ENCODE peak calls at places on chromosomes 16 and 17, in six cellular contexts. One of them, this sample, is unnamed.

GRCh38 chr17:15233022-15233805 is 31.9 kb downstream of the PMP22 start:
- DNase-seq in Caco-2: peak; percentile 34
- DNase-seq in colonic mucosa: no peak
- DNase-seq in GM06990: no peak
- DNase-seq in CD4-positive, alpha-beta T cell: no peak
- DNase-seq in GM10248: no peak
- DNase-seq in this sample: no peak

GRCh38 chr17:33021731-33022408 is 30.2 kb downstream of the SPACA3 start:
- DNase-seq in Caco-2: no peak
- DNase-seq in colonic mucosa: no peak
- DNase-seq in GM06990: no peak
- DNase-seq in CD4-positive, alpha-beta T cell: no peak
- DNase-seq in GM10248: no peak
- DNase-seq in this sample: no peak

GRCh38 chr16:79599837-79600635 is 501 bp downstream of the MAF start:
- DNase-seq in Caco-2: no peak
- DNase-seq in colonic mucosa: peak; percentile 32
- DNase-seq in GM06990: peak; percentile 44
- DNase-seq in CD4-positive, alpha-beta T cell: no peak
- DNase-seq in GM10248: no peak
- DNase-seq in this sample: no peak

GRCh38 chr16:68510775-68511174 is 28.3 kb upstream of the ZFP90 start:
- DNase-seq in Caco-2: no peak
- DNase-seq in colonic mucosa: no peak
- DNase-seq in GM06990: no peak
- DNase-seq in CD4-positive, alpha-beta T cell: no peak
- DNase-seq in GM10248: no peak
- DNase-seq in this sample: no peak

GRCh38 chr17:50466371-50467113 is 2.1 kb downstream of the CHAD start:
- DNase-seq in Caco-2: no peak
- DNase-seq in colonic mucosa: peak; percentile 88
- DNase-seq in GM06990: no peak
- DNase-seq in CD4-positive, alpha-beta T cell: no peak
- DNase-seq in GM10248: no peak
- DNase-seq in this sample: no peak

GRCh38 chr16:2037631-2038358 is 9.8 kb downstream of the NTHL1 start:
- DNase-seq in Caco-2: no peak
- DNase-seq in colonic mucosa: no peak
- DNase-seq in GM06990: no peak
- DNase-seq in CD4-positive, alpha-beta T cell: no peak
- DNase-seq in GM10248: no peak
- DNase-seq in this sample: no peak

GRCh38 chr17:49898547-49899490 is 51.0 kb upstream of the TAC4 start:
- DNase-seq in Caco-2: peak; percentile 92
- DNase-seq in colonic mucosa: no peak
- DNase-seq in GM06990: no peak
- DNase-seq in CD4-positive, alpha-beta T cell: no peak
- DNase-seq in GM10248: no peak
- DNase-seq in this sample: no peak

GRCh38 chr17:75271955-75272847 is 1.2 kb upstream of the MIF4GD start:
- DNase-seq in Caco-2: no peak
- DNase-seq in colonic mucosa: no peak
- DNase-seq in GM06990: peak; percentile 39
- DNase-seq in CD4-positive, alpha-beta T cell: no peak
- DNase-seq in GM10248: no peak
- DNase-seq in this sample: no peak

GRCh38 chr17:76008630-76009425 is 8.2 kb downstream of the CDK3 start:
- DNase-seq in Caco-2: peak; percentile 34
- DNase-seq in colonic mucosa: no peak
- DNase-seq in GM06990: no peak
- DNase-seq in CD4-positive, alpha-beta T cell: no peak
- DNase-seq in GM10248: no peak
- DNase-seq in this sample: no peak

GRCh38 chr17:72462396-72462795 is 341.6 kb downstream of the SOX9 start:
- DNase-seq in Caco-2: no peak
- DNase-seq in colonic mucosa: no peak
- DNase-seq in GM06990: no peak
- DNase-seq in CD4-positive, alpha-beta T cell: no peak
- DNase-seq in GM10248: no peak
- DNase-seq in this sample: no peak

GRCh38 chr16:30794634-30795033 is 7.6 kb upstream of the ZNF629 start:
- DNase-seq in Caco-2: no peak
- DNase-seq in colonic mucosa: no peak
- DNase-seq in GM06990: no peak
- DNase-seq in CD4-positive, alpha-beta T cell: no peak
- DNase-seq in GM10248: no peak
- DNase-seq in this sample: no peak

GRCh38 chr16:53921042-53921441 is 217.1 kb downstream of the FTO start:
- DNase-seq in Caco-2: no peak
- DNase-seq in colonic mucosa: no peak
- DNase-seq in GM06990: no peak
- DNase-seq in CD4-positive, alpha-beta T cell: no peak
- DNase-seq in GM10248: no peak
- DNase-seq in this sample: no peak

GRCh38 chr16:47612711-47613110 is 151.6 kb downstream of the PHKB start:
- DNase-seq in Caco-2: no peak
- DNase-seq in colonic mucosa: no peak
- DNase-seq in GM06990: no peak
- DNase-seq in CD4-positive, alpha-beta T cell: no peak
- DNase-seq in GM10248: no peak
- DNase-seq in this sample: no peak

GRCh38 chr16:4293181-4293716 is 20.4 kb upstream of the TFAP4 start:
- DNase-seq in Caco-2: no peak
- DNase-seq in colonic mucosa: no peak
- DNase-seq in GM06990: no peak
- DNase-seq in CD4-positive, alpha-beta T cell: no peak
- DNase-seq in GM10248: no peak
- DNase-seq in this sample: no peak

GRCh38 chr17:82216301-82217119 is 3.9 kb upstream of the CCDC57 start:
- DNase-seq in Caco-2: no peak
- DNase-seq in colonic mucosa: peak; percentile 85
- DNase-seq in GM06990: peak; percentile 74
- DNase-seq in CD4-positive, alpha-beta T cell: no peak
- DNase-seq in GM10248: peak; percentile 61
- DNase-seq in this sample: no peak

GRCh38 chr17:80816241-80817103 is 175.2 kb upstream of the CHMP6 start:
- DNase-seq in Caco-2: peak; percentile 25
- DNase-seq in colonic mucosa: no peak
- DNase-seq in GM06990: no peak
- DNase-seq in CD4-positive, alpha-beta T cell: no peak
- DNase-seq in GM10248: no peak
- DNase-seq in this sample: no peak

GRCh38 chr17:42598905-42599304 is 10.3 kb downstream of the RETREG3 start:
- DNase-seq in Caco-2: no peak
- DNase-seq in colonic mucosa: no peak
- DNase-seq in GM06990: no peak
- DNase-seq in CD4-positive, alpha-beta T cell: no peak
- DNase-seq in GM10248: no peak
- DNase-seq in this sample: no peak

GRCh38 chr17:67386965-67387551 is 10.0 kb downstream of the PITPNC1 start:
- DNase-seq in Caco-2: peak; percentile 58
- DNase-seq in colonic mucosa: peak; percentile 73
- DNase-seq in GM06990: peak; percentile 56
- DNase-seq in CD4-positive, alpha-beta T cell: peak; percentile 57
- DNase-seq in GM10248: no peak
- DNase-seq in this sample: no peak

DNA sequence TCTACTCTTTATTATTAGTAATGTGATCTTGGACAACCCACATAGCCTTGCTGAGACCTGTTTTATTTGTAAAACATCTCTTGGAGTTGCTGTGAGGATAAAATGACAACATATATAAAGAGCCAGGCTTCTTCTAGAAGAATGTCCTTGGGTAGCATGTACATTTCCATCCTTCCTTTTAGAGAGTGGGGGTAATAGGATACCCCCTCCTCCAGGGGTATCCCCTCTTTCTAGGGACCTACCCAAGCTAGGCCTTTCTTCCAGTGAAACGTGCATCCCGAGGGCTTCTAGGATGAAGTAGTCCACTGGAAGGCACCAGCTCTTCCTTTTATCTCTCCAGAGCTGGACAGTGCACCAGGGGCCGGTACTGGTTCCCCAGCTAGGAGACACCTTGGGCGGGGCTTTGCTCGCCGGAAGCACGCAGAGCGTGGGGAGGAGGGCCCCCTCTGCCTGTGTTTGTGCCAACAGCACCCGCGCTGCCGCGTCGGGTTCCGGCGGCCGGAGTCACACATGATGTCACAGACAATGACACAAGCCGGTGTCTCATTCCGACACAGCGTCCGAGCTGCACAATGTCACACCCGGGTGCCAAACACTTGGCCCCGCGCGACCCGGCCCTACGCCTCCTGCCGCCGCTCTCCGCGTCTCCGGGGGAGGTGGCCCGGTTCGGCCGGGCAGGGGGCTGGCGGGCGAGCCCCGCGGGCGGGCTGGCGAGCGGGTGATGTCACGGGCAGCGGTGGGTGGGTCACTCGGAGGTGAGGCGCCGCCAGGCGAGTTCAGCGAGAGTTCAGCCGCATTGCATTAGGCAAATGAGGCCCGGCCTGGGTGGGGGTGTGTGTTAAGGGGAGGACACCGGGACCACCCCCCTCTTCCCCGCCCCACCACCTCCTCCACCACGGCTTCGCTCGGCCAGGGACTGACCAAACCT is 23.4 kb downstream of the GJD3 start:
- DNase-seq in Caco-2: peak; percentile 92
- DNase-seq in colonic mucosa: peak; percentile 92
- DNase-seq in GM06990: peak; percentile 88
- DNase-seq in CD4-positive, alpha-beta T cell: peak; percentile 82
- DNase-seq in GM10248: peak; percentile 83
- DNase-seq in this sample: peak; percentile 67
- TF ChIP-seq CTCF in Caco-2: peak; percentile 15
- TF ChIP-seq CTCF in colonic mucosa: no peak
- TF ChIP-seq CTCF in GM06990: peak; percentile 33
- TF ChIP-seq CTCF in CD4-positive, alpha-beta T cell: peak; percentile 55
- TF ChIP-seq CTCF in GM10248: no peak
- TF ChIP-seq CTCF in this sample: no peak

DNA sequence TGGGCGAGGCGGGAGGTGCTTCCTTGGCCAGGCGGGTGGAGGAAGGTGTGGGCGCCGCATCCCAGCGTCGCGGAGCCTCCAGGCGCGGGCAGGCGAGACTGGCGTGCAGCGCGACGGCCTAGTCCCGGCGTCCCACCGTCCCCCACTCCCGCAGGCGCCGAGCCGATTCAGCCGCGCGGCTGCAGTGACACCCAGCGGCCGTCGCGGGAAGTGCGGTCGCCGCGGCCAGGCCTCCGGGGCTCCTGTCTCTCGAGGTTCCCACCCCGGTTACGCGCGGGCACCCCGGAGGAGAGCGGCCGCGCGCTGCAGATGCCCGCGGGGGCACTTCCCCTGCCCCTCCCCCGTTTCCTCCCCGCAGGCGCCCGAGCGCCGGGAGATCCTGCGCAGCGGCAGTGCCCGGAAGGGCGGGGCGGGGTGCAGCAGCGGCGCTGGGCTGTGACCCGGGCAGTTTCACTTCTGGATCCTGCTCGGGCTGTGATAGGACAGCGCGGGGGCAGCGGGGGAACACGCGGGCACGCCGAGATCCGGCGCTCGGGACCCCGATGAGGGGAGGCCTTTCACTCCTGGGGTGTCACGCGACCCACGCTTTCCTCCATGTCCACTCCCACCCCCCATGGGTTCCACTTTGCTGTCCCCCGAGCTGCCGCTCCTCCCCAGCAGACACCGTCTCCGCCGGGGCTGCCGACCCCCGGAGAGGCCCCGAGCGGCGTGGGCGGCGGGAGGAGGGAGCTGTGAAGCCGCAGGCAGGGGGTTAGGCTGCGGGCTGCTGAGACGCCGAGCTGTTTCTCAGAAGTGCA is 16.6 kb downstream of the GRB7 start:
- DNase-seq in Caco-2: peak; percentile 86
- DNase-seq in colonic mucosa: peak; percentile 94
- DNase-seq in GM06990: peak; percentile 100
- DNase-seq in CD4-positive, alpha-beta T cell: peak; percentile 98
- DNase-seq in GM10248: peak; percentile 96
- DNase-seq in this sample: peak; percentile 65
- TF ChIP-seq CTCF in Caco-2: peak; percentile 84
- TF ChIP-seq CTCF in colonic mucosa: peak; percentile 94
- TF ChIP-seq CTCF in GM06990: peak; percentile 63
- TF ChIP-seq CTCF in CD4-positive, alpha-beta T cell: peak; percentile 89
- TF ChIP-seq CTCF in GM10248: peak; percentile 87
- TF ChIP-seq CTCF in this sample: no peak

GRCh38 chr17:31527606-31528005 is 136.1 kb downstream of the RAB11FIP4 start:
- DNase-seq in Caco-2: no peak
- DNase-seq in colonic mucosa: no peak
- DNase-seq in GM06990: no peak
- DNase-seq in CD4-positive, alpha-beta T cell: no peak
- DNase-seq in GM10248: no peak
- DNase-seq in this sample: no peak
- TF ChIP-seq CTCF in Caco-2: no peak
- TF ChIP-seq CTCF in colonic mucosa: no peak
- TF ChIP-seq CTCF in GM06990: no peak
- TF ChIP-seq CTCF in CD4-positive, alpha-beta T cell: no peak
- TF ChIP-seq CTCF in GM10248: no peak
- TF ChIP-seq CTCF in this sample: no peak

DNA sequence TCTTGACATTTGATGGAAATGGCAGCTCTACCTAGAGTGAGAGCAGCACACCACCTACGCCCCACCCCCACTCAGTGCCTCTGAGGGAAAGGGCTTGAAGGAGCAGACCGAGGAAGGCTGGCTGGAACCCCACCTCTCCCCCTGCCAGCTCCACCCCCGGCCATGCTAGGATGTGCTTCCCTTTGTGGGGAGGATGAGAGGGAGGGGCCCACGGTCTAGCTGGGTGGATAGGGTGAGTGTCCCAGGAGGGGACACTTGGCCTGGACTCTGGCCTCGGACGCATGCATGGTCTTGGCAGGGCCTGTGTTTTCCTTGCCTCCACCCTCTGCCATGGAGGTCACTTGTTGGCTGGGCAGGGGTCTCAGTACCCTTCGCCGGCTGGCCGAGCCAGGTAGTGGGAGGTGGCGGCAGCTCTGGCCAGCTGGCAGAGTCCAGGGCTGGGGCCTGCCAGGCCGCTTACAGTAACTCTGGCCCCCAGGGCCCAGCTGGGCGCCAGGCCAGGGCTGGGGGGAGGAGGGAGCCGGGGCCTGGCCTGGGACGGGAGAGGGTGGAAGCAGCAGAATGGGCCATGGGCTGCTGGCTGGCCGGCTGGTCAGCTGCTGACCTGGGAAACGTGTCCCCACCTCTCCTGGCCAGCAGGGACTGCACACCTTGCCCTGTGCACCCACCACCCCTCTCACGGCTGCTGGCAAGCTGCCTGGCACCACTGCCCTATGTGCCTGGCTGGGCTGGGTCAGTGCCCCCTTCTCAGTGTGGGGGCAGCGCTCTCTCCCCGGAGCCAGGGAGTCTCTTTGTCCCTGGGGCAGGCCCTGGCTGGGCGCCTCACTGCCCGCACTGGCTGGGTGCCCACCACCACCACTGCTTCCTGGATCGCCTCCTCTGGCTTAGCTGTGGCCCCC is 23.0 kb downstream of the RARA start:
- DNase-seq in Caco-2: no peak
- DNase-seq in colonic mucosa: peak; percentile 63
- DNase-seq in GM06990: no peak
- DNase-seq in CD4-positive, alpha-beta T cell: no peak
- DNase-seq in GM10248: no peak
- DNase-seq in this sample: no peak
- TF ChIP-seq CTCF in Caco-2: no peak
- TF ChIP-seq CTCF in colonic mucosa: no peak
- TF ChIP-seq CTCF in GM06990: no peak
- TF ChIP-seq CTCF in CD4-positive, alpha-beta T cell: no peak
- TF ChIP-seq CTCF in GM10248: no peak
- TF ChIP-seq CTCF in this sample: no peak